ENCODE peak calls at places on chromosomes 4 and X, in seven cellular contexts. G is CD8-positive, alpha-beta T cell; A is RWPE1; R is mesothelial cell of epicardium; F is lower lobe of right lung; X is endothelial cell; T is astrocyte. B is an unnamed sample.

GRCh38 chrX:154348646-154349358 is 25.6 kb downstream of the FLNA start:
- DNase-seq in R (no peak), A (no peak), T (no peak), X (no peak), G (no peak), F (peak; percentile 32), B (no peak)

GRCh38 chr4:58560736-58561135 is 1450.6 kb upstream of the IGFBP7 start:
- DNase-seq in R (no peak), F (no peak), X (no peak), G (no peak), A (no peak), T (no peak), B (no peak)

GRCh38 chr4:187617117-187617516 is 378.5 kb upstream of the ZFP42 start:
- DNase-seq in T (no peak), R (no peak), A (no peak), G (no peak), F (no peak), X (no peak), B (no peak)

GRCh38 chrX:12080265-12080664 is 58.0 kb upstream of the FRMPD4 start:
- DNase-seq in T (peak; percentile 6), G (no peak), A (peak; percentile 8), F (no peak), X (peak; percentile 11), R (no peak), B (no peak)

GRCh38 chr4:186190456-186191265 is 706 bp upstream of the CYP4V2 start:
- DNase-seq in G (peak; percentile 39), R (peak; percentile 47), X (peak; percentile 26), A (peak; percentile 36), F (no peak), T (peak; percentile 10), B (no peak)

GRCh38 chr4:26779674-26780073 is 81.0 kb upstream of the STIM2 start:
- DNase-seq in X (no peak), G (no peak), R (no peak), A (peak; percentile 93), F (no peak), T (peak; percentile 65), B (no peak)

GRCh38 chr4:101501421-101501820 is 154.1 kb upstream of the PPP3CA start:
- DNase-seq in A (no peak), G (no peak), R (no peak), F (no peak), X (no peak), T (no peak), B (no peak)

GRCh38 chr4:182320580-182320979 is 77.4 kb downstream of the TENM3 start:
- DNase-seq in R (no peak), A (no peak), F (no peak), G (no peak), X (no peak), T (no peak), B (no peak)

GRCh38 chr4:161247831-161248230 is 916.0 kb downstream of the FSTL5 start:
- DNase-seq in F (no peak), X (no peak), A (no peak), T (no peak), R (no peak), G (no peak), B (no peak)

GRCh38 chrX:115892787-115893671 is 277.5 kb upstream of the AGTR2 start:
- DNase-seq in T (peak; percentile 24), X (no peak), G (no peak), A (no peak), F (no peak), R (no peak), B (peak; percentile 60)

GRCh38 chrX:39125834-39126233 is 324.6 kb downstream of the MID1IP1 start:
- DNase-seq in F (no peak), A (no peak), G (no peak), T (peak; percentile 3), X (no peak), R (no peak), B (no peak)

DNA sequence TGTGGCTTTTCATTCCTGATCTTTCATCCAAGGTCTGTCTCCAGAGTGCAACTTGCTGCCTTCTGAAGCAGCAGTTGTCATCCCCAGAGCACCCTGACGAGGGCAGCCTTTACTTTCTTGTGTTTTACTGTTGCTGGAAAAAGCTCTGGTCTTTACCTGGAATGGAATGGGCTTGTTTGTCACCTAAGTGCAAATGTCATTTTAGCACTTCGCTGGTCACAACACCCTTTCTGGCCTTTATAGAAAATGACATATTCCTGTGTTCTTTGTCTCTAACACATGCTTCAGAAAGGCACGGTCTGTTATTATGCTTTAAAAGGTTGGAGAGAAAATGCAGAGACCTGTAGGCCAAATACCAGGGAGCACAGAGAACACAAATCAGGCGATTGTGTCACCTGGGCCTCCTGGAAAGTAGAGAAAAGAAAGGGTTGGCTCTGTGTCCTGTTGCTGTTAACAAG is 332.7 kb upstream of the IGFBP7 start:
- DNase-seq in F (no peak), X (peak; percentile 73), A (peak; percentile 44), R (peak; percentile 70), G (no peak), T (peak; percentile 6), B (no peak)
- TF ChIP-seq CTCF in F (peak; percentile 64), X (peak; percentile 43), A (peak; percentile 86), R (peak; percentile 73), G (no peak), T (peak; percentile 83), B (peak; percentile 91)

GRCh38 chr4:103307479-103308042 is 109.4 kb upstream of the CENPE start:
- DNase-seq in G (no peak), A (no peak), F (no peak), X (no peak), R (no peak), T (no peak), B (no peak)
- TF ChIP-seq CTCF in G (no peak), A (no peak), F (no peak), X (no peak), R (no peak), T (no peak), B (no peak)

DNA sequence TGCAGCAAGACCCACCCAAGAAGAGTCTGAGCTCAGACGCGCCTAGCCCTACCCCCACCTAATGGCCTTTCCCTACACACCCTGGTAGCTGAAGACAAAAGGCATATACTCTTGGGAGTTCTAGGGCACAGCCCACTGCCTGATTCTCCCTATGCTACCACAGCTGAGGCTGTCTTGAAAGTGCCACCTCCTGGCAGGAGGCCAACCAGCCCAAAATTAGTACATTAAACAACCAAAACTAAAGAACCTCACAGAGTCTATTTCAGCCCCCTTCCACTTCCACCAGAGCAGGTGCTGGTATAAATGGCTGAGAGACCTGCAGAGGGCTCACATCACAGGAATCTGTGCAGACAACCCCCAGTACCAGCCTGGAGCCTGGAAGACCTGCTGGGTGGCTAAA is 119.1 kb downstream of the HMGN5 start:
- DNase-seq in F (no peak), X (no peak), G (no peak), R (no peak), T (no peak), A (no peak), B (no peak)
- TF ChIP-seq CTCF in F (no peak), X (no peak), G (no peak), R (no peak), T (no peak), A (no peak), B (no peak)

DNA sequence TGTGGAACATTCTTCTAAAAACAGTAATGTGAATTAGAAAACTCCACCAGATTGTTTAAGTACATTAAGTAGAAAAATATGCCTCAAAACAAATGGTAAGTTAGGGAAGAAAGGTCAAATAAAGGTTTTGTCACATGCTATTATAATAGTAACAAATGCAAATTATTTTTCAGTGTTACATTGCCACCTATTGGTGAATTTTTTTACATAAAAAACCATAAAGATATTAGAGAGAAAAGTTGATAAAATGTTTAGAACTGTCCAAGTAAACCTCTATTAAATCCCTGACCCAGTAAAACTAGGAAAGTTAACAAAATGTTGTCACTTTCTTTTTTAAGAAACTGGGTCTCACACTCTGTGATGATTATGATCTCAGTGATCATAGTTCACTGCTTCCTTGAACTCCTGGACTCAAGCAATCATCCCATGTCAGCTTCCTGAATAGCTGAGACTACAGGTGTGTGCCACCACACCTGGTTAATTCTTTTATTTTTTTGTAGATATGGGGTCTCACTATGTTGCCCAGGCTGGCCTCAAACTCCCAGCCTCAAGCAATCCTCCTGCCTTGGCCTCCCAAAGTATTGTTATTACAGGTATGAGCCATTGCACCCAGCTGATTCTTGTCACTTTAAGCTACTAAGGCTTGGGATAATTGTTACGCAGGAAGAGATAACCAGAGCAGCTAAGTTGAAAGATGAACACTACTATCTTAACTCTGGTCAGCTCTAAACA is 157.6 kb downstream of the ATRX start:
- DNase-seq in X (no peak), F (no peak), G (no peak), A (no peak), R (no peak), T (no peak), B (no peak)
- TF ChIP-seq CTCF in X (no peak), F (no peak), G (no peak), A (no peak), R (no peak), T (no peak), B (peak; percentile 38)

GRCh38 chr4:83536649-83537352 is 893 bp downstream of the GPAT3 start:
- DNase-seq in T (no peak), R (no peak), X (peak; percentile 15), F (peak; percentile 46), G (no peak), A (no peak), B (no peak)

GRCh38 chr4:83535520-83535944 is 376 bp upstream of the GPAT3 start:
- DNase-seq in A (peak; percentile 53), X (peak; percentile 11), T (peak; percentile 71), F (peak; percentile 60), G (no peak), R (peak; percentile 49), B (no peak)

DNA sequence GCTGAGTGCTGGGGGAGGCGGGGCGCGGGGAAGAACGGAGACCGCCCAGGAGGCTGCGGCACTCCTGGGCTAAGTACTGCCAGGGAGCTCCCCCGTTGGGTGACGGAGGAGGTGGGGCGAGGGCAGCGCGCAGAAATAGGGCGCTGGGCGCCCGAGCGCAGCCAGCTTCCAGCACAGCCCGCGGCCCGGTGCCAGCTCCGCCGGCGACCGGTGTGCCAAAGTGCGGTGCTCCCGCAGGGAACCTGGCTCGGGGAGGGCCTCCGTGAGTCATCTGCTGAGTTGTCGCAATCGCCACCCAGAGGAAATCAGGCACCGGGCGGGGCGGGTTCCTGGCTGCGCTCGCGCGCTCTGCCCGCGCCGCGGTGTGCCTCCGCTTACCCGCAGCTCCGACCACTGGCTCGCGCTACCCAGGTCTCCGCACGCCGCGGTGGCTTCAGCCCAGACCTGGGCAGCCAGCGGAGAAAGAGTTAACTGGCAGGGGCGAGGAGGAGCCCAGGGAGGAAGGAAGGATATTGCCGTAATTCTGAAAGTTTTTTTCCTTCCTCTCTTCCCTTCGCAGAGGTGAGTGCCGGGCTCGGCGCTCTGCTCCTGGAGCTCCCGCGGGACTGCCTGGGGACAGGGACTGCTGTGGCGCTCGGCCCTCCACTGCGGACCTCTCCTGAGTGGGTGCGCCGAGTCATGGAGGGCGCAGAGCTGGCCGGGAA is at the start of gene GPAT3:
- DNase-seq in G (peak; percentile 45), R (peak; percentile 55), T (peak; percentile 46), X (peak; percentile 54), F (peak; percentile 91), A (peak; percentile 73), B (peak; percentile 77)
- TF ChIP-seq CTCF in G (no peak), R (no peak), T (no peak), X (no peak), F (no peak), A (no peak), B (no peak)

GRCh38 chrX:122703762-122704161 is 480.3 kb upstream of the GRIA3 start:
- DNase-seq in A (no peak), F (no peak), T (peak; percentile 7), R (no peak), G (no peak), X (no peak), B (no peak)
- TF ChIP-seq CTCF in A (no peak), F (no peak), T (peak; percentile 5), R (no peak), G (no peak), X (no peak), B (no peak)